ENCODE peak calls at places on chromosome 15, in five cellular contexts. A, H, L, D and F are unnamed samples.
A peak's percentile ranks its signal among the peaks of the same experiment; 100 is the strongest.

GRCh38 chr15:64877435-64877834 is 34.3 kb upstream of the ANKDD1A start:
- DNase-seq in A (peak; percentile 60), H (peak; percentile 51), L (peak; percentile 74), D (peak; percentile 91), F (peak; percentile 87)

GRCh38 chr15:60548101-60548500 is 69.2 kb upstream of the ICE2 start:
- DNase-seq in A (no peak), H (no peak), L (no peak), D (no peak), F (no peak)

GRCh38 chr15:82128401-82129143 is 82.8 kb upstream of the MEX3B start:
- DNase-seq in A (no peak), H (no peak), L (no peak), D (no peak), F (no peak)

GRCh38 chr15:33722005-33722672 is 246.2 kb upstream of the CHRM5 start:
- DNase-seq in A (no peak), H (no peak), L (no peak), D (no peak), F (no peak)

GRCh38 chr15:66862111-66862815 is 160.2 kb downstream of the SMAD6 start:
- DNase-seq in A (no peak), H (no peak), L (no peak), D (no peak), F (peak; percentile 9)

GRCh38 chr15:29070471-29071192 is 184.9 kb downstream of the APBA2 start:
- DNase-seq in A (no peak), H (no peak), L (no peak), D (no peak), F (no peak)

GRCh38 chr15:31366169-31366734 is 39.6 kb downstream of the KLF13 start:
- DNase-seq in A (peak; percentile 54), H (peak; percentile 40), L (no peak), D (peak; percentile 67), F (peak; percentile 51)

GRCh38 chr15:92989469-92989868 is 89.3 kb downstream of the CHD2 start:
- DNase-seq in A (no peak), H (no peak), L (no peak), D (no peak), F (no peak)

GRCh38 chr15:80630981-80631380 is 64.1 kb upstream of the ABHD17C start:
- DNase-seq in A (no peak), H (no peak), L (no peak), D (no peak), F (no peak)

GRCh38 chr15:65530318-65531111 is at the start of gene HACD3:
- DNase-seq in A (peak; percentile 67), H (peak; percentile 86), L (peak; percentile 92), D (peak; percentile 90), F (peak; percentile 85)

DNA sequence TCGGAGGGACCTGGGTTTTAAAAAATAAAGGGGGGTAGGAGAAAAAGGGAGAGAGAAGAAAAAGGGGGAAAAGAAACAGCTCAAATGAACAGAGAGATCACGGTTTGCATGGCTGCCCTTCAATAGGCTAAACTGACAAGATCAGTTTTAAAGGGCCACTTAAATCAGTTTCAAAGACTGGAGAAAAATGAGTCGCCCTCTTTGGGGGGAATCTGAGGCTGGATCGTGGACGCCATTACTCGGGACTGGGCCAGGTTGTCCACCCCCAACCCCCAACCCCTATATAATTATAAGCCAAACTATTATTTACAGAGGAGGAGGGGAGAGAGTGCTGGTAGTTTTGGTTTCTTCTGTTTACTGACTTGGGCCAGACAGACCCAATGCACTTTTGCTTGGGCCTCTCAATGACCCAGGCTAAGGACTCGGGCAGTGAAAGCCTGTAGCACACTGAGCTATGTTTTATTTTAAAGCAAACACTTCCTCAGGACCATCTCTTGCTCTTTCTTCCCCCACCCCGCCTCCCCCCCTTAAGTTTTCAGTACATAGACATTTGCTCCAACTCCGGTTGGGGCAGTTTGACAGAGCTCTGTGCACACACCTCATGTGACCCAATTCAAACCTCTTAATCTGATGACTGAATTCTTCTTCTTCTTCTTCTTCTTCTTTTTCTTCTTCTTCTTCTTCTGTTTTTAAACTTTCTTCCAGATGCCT is 6.3 kb downstream of the NR2F2 start:
- DNase-seq in A (peak; percentile 36), H (peak; percentile 20), L (no peak), D (no peak), F (no peak)
- H3K4me1 ChIP-seq in A (no peaks in the 10 kb centered on the region), H (no peaks in the 10 kb centered on the region), L (peaks cover 16% of the 10 kb centered on the region), D (no peaks in the 10 kb centered on the region), F (no peaks in the 10 kb centered on the region)

DNA sequence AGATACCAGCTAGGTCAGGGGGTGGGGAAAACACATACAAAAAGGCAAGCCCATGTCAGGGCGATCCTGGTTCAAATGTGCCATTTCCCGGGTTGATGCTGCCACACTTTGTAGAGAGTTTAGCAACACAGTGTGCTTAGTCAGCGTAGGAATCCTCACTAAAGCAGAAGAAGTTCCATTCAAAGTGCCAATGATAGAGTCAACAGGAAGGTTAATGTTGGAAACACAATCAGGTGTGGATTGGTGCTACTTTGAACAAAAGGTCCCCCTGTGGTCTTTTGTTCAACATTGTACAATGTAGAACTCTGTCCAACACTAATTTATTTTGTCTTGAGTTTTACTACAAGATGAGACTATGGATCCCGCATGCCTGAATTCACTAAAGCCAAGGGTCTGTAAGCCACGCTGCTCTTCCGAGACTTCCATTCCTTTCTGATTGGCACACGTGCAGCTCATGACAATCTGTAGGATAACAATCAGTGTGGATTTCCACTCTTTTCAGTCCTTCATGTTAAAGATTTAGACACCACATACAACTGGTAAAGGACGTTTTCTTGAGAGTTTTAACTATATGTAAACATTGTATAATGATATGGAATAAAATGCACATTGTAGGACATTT is 28.9 kb downstream of the TPM1 start:
- DNase-seq in A (no peak), H (no peak), L (no peak), D (no peak), F (no peak)
- TF ChIP-seq POLR2A in A (no peak), H (no peak), L (no peak), D (no peak), F (no peak)

GRCh38 chr15:63489352-63489751 is 15.0 kb upstream of the USP3 start:
- DNase-seq in A (no peak), H (no peak), L (no peak), D (no peak), F (no peak)
- H3K27me3 ChIP-seq in A (no peaks in the 10 kb centered on the region), H (no peaks in the 10 kb centered on the region), L (no peaks in the 10 kb centered on the region), D (no peaks in the 10 kb centered on the region), F (no peaks in the 10 kb centered on the region)

GRCh38 chr15:39095218-39095879 is 485.5 kb upstream of the THBS1 start:
- DNase-seq in A (no peak), H (no peak), L (no peak), D (no peak), F (no peak)

GRCh38 chr15:39102431-39102830 is 478.4 kb upstream of the THBS1 start:
- DNase-seq in A (no peak), H (no peak), L (no peak), D (no peak), F (no peak)

GRCh38 chr15:39096608-39097007 is 484.3 kb upstream of the THBS1 start:
- DNase-seq in A (no peak), H (no peak), L (no peak), D (no peak), F (no peak)

GRCh38 chr15:39099524-39099923 is 481.4 kb upstream of the THBS1 start:
- DNase-seq in A (no peak), H (no peak), L (no peak), D (no peak), F (no peak)

GRCh38 chr15:39100106-39100505 is 480.8 kb upstream of the THBS1 start:
- DNase-seq in A (no peak), H (no peak), L (no peak), D (no peak), F (no peak)
- H3K4me1 ChIP-seq in A (no peaks in the 10 kb centered on the region), H (no peaks in the 10 kb centered on the region), L (no peaks in the 10 kb centered on the region), D (peaks cover 6% of the 10 kb centered on the region), F (no peaks in the 10 kb centered on the region)

GRCh38 chr15:100341662-100342560 is at the start of gene ADAMTS17:
- DNase-seq in A (peak; percentile 97), H (peak; percentile 97), L (peak; percentile 96), D (peak; percentile 97), F (peak; percentile 98)
- TF ChIP-seq POLR2A in A (peak; percentile 91), H (peak; percentile 94), L (peak; percentile 97), D (peak; percentile 95), F (peak; percentile 52)

GRCh38 chr15:59436774-59437472 is 1.1 kb upstream of the FAM81A start:
- DNase-seq in A (no peak), H (no peak), L (no peak), D (peak; percentile 25), F (no peak)
- H3K27me3 ChIP-seq in A (no peaks in the 10 kb centered on the region), H (no peaks in the 10 kb centered on the region), L (no peaks in the 10 kb centered on the region), D (no peaks in the 10 kb centered on the region), F (no peaks in the 10 kb centered on the region)

GRCh38 chr15:41017051-41017735 is 63.9 kb downstream of the CHAC1 start:
- DNase-seq in A (no peak), H (no peak), L (no peak), D (no peak), F (no peak)

GRCh38 chr15:41019174-41019573 is 65.9 kb downstream of the CHAC1 start:
- DNase-seq in A (no peak), H (no peak), L (no peak), D (no peak), F (no peak)

GRCh38 chr15:41020829-41021228 is 67.6 kb downstream of the CHAC1 start:
- DNase-seq in A (no peak), H (no peak), L (no peak), D (no peak), F (no peak)

GRCh38 chr15:41020311-41020710 is 67.0 kb downstream of the CHAC1 start:
- DNase-seq in A (no peak), H (no peak), L (no peak), D (no peak), F (no peak)

GRCh38 chr15:41018534-41018933 is 65.3 kb downstream of the CHAC1 start:
- DNase-seq in A (no peak), H (no peak), L (no peak), D (no peak), F (peak; percentile 27)
- H3K4me1 ChIP-seq in A (no peaks in the 10 kb centered on the region), H (no peaks in the 10 kb centered on the region), L (peaks cover 15% of the 10 kb centered on the region), D (peaks cover 14% of the 10 kb centered on the region), F (no peaks in the 10 kb centered on the region)